ENCODE peak calls at places on chromosomes 12 and 14, in seven cellular contexts. J is suprapubic skin, Z is right lobe of liver, P is endothelial cell of umbilical vein, I is tibial nerve, V is IMR-90, U is A549. O is an unnamed sample.

GRCh38 chr12:132393991-132394949 is 64.9 kb upstream of the GALNT9 start:
- DNase-seq in J (peak; percentile 19), Z (no peak), P (no peak), I (no peak), V (no peak), U (peak; percentile 74), O (peak; percentile 31)

GRCh38 chr12:6273931-6274687 is 36.4 kb upstream of the PLEKHG6 start:
- DNase-seq in J (peak; percentile 77), Z (no peak), P (peak; percentile 93), I (no peak), V (no peak), U (no peak), O (no peak)

GRCh38 chr12:112294793-112295192 is 87.4 kb downstream of the HECTD4 start:
- DNase-seq in J (no peak), Z (no peak), P (peak; percentile 36), I (no peak), V (peak; percentile 51), U (peak; percentile 44), O (no peak)

GRCh38 chr12:48890657-48891418 is 25.2 kb upstream of the RND1 start:
- DNase-seq in J (peak; percentile 79), Z (peak; percentile 85), P (peak; percentile 76), I (peak; percentile 52), V (peak; percentile 62), U (peak; percentile 80), O (peak; percentile 95)

GRCh38 chr12:95151406-95151805 is 65.9 kb downstream of the FGD6 start:
- DNase-seq in J (no peak), Z (no peak), P (no peak), I (no peak), V (no peak), U (no peak), O (no peak)

GRCh38 chr14:35553808-35554207 is 19.8 kb downstream of the INSM2 start:
- DNase-seq in J (no peak), Z (no peak), P (no peak), I (no peak), V (peak; percentile 73), U (no peak), O (no peak)

GRCh38 chr14:68886109-68886434 is 93.0 kb downstream of the ACTN1 start:
- DNase-seq in J (no peak), Z (no peak), P (peak; percentile 24), I (no peak), V (no peak), U (no peak), O (no peak)

GRCh38 chr14:49193365-49194050 is 392.7 kb downstream of the RPS29 start:
- DNase-seq in J (no peak), Z (no peak), P (no peak), I (no peak), V (no peak), U (no peak), O (no peak)

GRCh38 chr12:15230751-15231150 is 9.5 kb upstream of the RERG start:
- DNase-seq in J (no peak), Z (no peak), P (no peak), I (no peak), V (no peak), U (no peak), O (no peak)

GRCh38 chr12:53205747-53206146 is 1.3 kb downstream of the ITGB7 start:
- DNase-seq in J (peak; percentile 58), Z (no peak), P (no peak), I (no peak), V (peak; percentile 89), U (no peak), O (no peak)

GRCh38 chr14:61565181-61565580 is 130.1 kb upstream of the HIF1A start:
- DNase-seq in J (no peak), Z (no peak), P (no peak), I (no peak), V (peak; percentile 41), U (no peak), O (no peak)

GRCh38 chr12:105860556-105861207 is 278.1 kb downstream of the NUAK1 start:
- DNase-seq in J (no peak), Z (no peak), P (no peak), I (no peak), V (no peak), U (peak; percentile 18), O (no peak)

GRCh38 chr12:10466311-10466710 is 13.1 kb upstream of the KLRC1 start:
- DNase-seq in J (no peak), Z (no peak), P (no peak), I (no peak), V (no peak), U (no peak), O (no peak)

GRCh38 chr14:63896278-63896720 is 43.5 kb downstream of the SYNE2 start:
- DNase-seq in J (peak; percentile 71), Z (peak; percentile 57), P (peak; percentile 99), I (peak; percentile 32), V (peak; percentile 71), U (peak; percentile 55), O (no peak)

GRCh38 chr12:52910248-52910883 is 5.5 kb upstream of the KRT8 start:
- DNase-seq in J (no peak), Z (no peak), P (no peak), I (no peak), V (no peak), U (no peak), O (no peak)

GRCh38 chr14:78022059-78022458 is 148.1 kb upstream of the NRXN3 start:
- DNase-seq in J (no peak), Z (peak; percentile 45), P (peak; percentile 44), I (no peak), V (peak; percentile 16), U (peak; percentile 80), O (no peak)

GRCh38 chr12:42094277-42094676 is 50.4 kb downstream of the GXYLT1 start:
- DNase-seq in J (no peak), Z (no peak), P (peak; percentile 39), I (no peak), V (peak; percentile 72), U (peak; percentile 31), O (no peak)

GRCh38 chr12:98635657-98636323 is 8.8 kb downstream of the IKBIP start:
- DNase-seq in J (no peak), Z (no peak), P (peak; percentile 61), I (no peak), V (peak; percentile 77), U (peak; percentile 31), O (no peak)

GRCh38 chr12:119311897-119312296 is 22.6 kb upstream of the CCDC60 start:
- DNase-seq in J (no peak), Z (no peak), P (no peak), I (no peak), V (no peak), U (no peak), O (no peak)

GRCh38 chr12:119312904-119313303 is 21.6 kb upstream of the CCDC60 start:
- DNase-seq in J (no peak), Z (no peak), P (no peak), I (no peak), V (no peak), U (no peak), O (no peak)

GRCh38 chr12:119302334-119303132 is 32.0 kb upstream of the CCDC60 start:
- DNase-seq in J (peak; percentile 59), Z (no peak), P (no peak), I (no peak), V (no peak), U (no peak), O (no peak)

GRCh38 chr12:119308743-119309456 is 25.6 kb upstream of the CCDC60 start:
- DNase-seq in J (no peak), Z (no peak), P (no peak), I (no peak), V (no peak), U (no peak), O (no peak)

GRCh38 chr12:119307747-119308146 is 26.8 kb upstream of the CCDC60 start:
- DNase-seq in J (no peak), Z (no peak), P (no peak), I (no peak), V (no peak), U (no peak), O (no peak)
- TF ChIP-seq POLR2A in J (no peak), Z (no peak), P (no peak), I (no peak), V (no peak), U (no peak), O (no peak)

DNA sequence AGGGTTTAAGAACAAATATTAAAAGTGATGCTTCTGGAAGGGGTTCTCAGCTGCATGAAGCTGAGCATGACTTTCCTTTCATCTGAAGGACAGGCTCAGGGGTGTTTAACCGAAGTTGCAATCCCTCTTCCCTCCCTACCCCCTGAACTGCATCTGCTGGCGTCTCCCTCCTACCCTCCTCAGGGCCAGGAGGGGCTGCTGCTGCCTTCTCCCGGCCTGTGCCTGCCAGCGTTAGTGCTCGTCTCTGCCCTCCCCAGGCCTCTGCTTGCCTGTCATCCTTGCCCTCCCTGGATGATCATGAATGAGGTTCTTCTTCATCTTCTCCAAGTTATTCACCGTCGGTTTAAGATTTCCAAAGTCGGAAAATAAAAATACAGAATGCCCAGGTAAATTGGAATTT is 12.2 kb downstream of the SMOC1 start:
- DNase-seq in J (no peak), Z (no peak), P (no peak), I (no peak), V (no peak), U (no peak), O (no peak)
- H3K4me3 ChIP-seq in J (no peak overlapping the region), Z (no peak overlapping the region), P (no peak overlapping the region), I (no peak overlapping the region), V (no peak overlapping the region), U (no peak overlapping the region), O (no peak overlapping the region)

GRCh38 chr12:93377252-93377542 is 528 bp upstream of the NUDT4 start:
- DNase-seq in J (no peak), Z (no peak), P (no peak), I (no peak), V (no peak), U (no peak), O (no peak)

GRCh38 chr12:93373847-93374723 is 3.6 kb upstream of the NUDT4 start:
- DNase-seq in J (no peak), Z (no peak), P (peak; percentile 3), I (no peak), V (no peak), U (no peak), O (no peak)

GRCh38 chr12:93378373-93379310 is 917 bp downstream of the NUDT4 start:
- DNase-seq in J (peak; percentile 68), Z (peak; percentile 43), P (peak; percentile 52), I (no peak), V (peak; percentile 72), U (peak; percentile 64), O (peak; percentile 86)

GRCh38 chr12:93375906-93376305 is 1.8 kb upstream of the NUDT4 start:
- DNase-seq in J (no peak), Z (no peak), P (no peak), I (no peak), V (no peak), U (no peak), O (no peak)

GRCh38 chr12:93376436-93377251 is 1.1 kb upstream of the NUDT4 start:
- DNase-seq in J (no peak), Z (peak; percentile 31), P (peak; percentile 55), I (no peak), V (peak; percentile 60), U (peak; percentile 28), O (no peak)
- TF ChIP-seq POLR2A in J (no peak), Z (no peak), P (no peak), I (peak; percentile 43), V (no peak), U (no peak), O (no peak)

DNA sequence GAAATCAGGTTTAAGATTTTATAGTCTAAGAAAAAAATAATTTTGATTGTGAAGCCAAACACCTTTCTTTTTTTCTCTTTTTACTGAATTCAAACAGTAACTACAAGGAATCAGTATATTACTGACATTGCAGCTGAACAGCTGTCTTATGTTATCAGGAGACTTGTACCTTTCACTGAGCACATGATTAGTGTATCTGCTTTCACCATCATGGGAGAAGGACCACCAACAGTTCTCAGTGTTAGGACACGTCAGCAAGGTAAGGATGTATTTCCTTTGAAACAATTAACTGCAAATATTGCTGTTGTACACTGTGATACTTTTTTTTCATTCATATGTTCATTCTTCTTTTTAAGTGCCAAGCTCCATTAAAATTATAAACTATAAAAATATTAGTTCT is 50.8 kb downstream of the PTPRQ start:
- DNase-seq in J (no peak), Z (no peak), P (no peak), I (no peak), V (no peak), U (no peak), O (no peak)
- H3K4me3 ChIP-seq in J (no peak overlapping the region), Z (no peak overlapping the region), P (no peak overlapping the region), I (no peak overlapping the region), V (no peak overlapping the region), U (no peak overlapping the region), O (no peak overlapping the region)